ENCODE peak calls at places on chromosomes 7 and 10, in eight cellular contexts. Z, F, O, T, J, E, S and A are unnamed samples.
A peak's percentile ranks its signal among the peaks of the same experiment; 100 is the strongest.

GRCh38 chr10:46285300-46285699 is 1.5 kb upstream of the ANTXRL start:
- DNase-seq in T (peak; percentile 7), O (peak; percentile 18), F (no peak), J (peak; percentile 53), Z (no peak), E (no peak), S (no peak), A (no peak)

GRCh38 chr10:118692911-118693310 is 61.9 kb downstream of the CACUL1 start:
- DNase-seq in T (no peak), J (no peak), S (no peak), Z (no peak), O (no peak), F (no peak), E (no peak), A (no peak)

GRCh38 chr7:1969459-1970284 is 263.1 kb downstream of the MAD1L1 start:
- DNase-seq in J (no peak), S (no peak), F (no peak), O (no peak), E (no peak), T (no peak), Z (peak; percentile 8), A (no peak)

GRCh38 chr7:101602484-101603241 is 26.4 kb downstream of the MYL10 start:
- DNase-seq in Z (peak; percentile 75), F (peak; percentile 59), J (no peak), S (peak; percentile 57), O (peak; percentile 76), E (peak; percentile 72), T (peak; percentile 79), A (no peak)

GRCh38 chr10:102770108-102770482 is 26.3 kb downstream of the WBP1L start:
- DNase-seq in E (no peak), F (no peak), O (no peak), J (no peak), T (no peak), Z (no peak), S (no peak), A (no peak)

GRCh38 chr7:22814261-22815208 is 8.1 kb downstream of the TOMM7 start:
- DNase-seq in F (no peak), S (no peak), Z (no peak), J (no peak), E (peak; percentile 84), O (no peak), T (no peak), A (no peak)

GRCh38 chr10:36462194-36462593 is 663.2 kb upstream of the ANKRD30A start:
- DNase-seq in S (no peak), J (no peak), Z (no peak), T (no peak), O (no peak), F (no peak), E (no peak), A (no peak)

GRCh38 chr10:122639801-122640200 is 59.8 kb downstream of the C10orf120 start:
- DNase-seq in J (no peak), F (no peak), E (no peak), S (no peak), T (peak; percentile 38), O (peak; percentile 16), Z (no peak), A (no peak)

GRCh38 chr7:100867040-100867795 is at the start of gene TRIP6:
- DNase-seq in F (peak; percentile 68), O (peak; percentile 86), T (peak; percentile 96), J (peak; percentile 97), E (no peak), S (peak; percentile 98), Z (peak; percentile 86), A (no peak)

GRCh38 chr7:45182856-45183710 is 25.5 kb downstream of the RAMP3 start:
- DNase-seq in O (peak; percentile 15), J (peak; percentile 65), S (no peak), Z (no peak), F (no peak), T (peak; percentile 60), E (no peak), A (peak; percentile 77)

GRCh38 chr10:14665304-14665703 is 109.4 kb downstream of the FAM107B start:
- DNase-seq in J (no peak), S (no peak), E (no peak), O (no peak), F (no peak), T (no peak), Z (no peak), A (no peak)

GRCh38 chr7:151679073-151679708 is 159.5 kb upstream of the RHEB start:
- DNase-seq in F (no peak), J (no peak), Z (no peak), S (no peak), O (no peak), T (peak; percentile 29), E (no peak), A (no peak)

GRCh38 chr7:55246181-55246580 is 119.0 kb upstream of the LANCL2 start:
- DNase-seq in E (no peak), S (no peak), O (no peak), Z (no peak), J (no peak), F (no peak), T (no peak), A (no peak)

GRCh38 chr7:128053023-128053422 is 21.8 kb upstream of the LRRC4 start:
- DNase-seq in O (no peak), S (no peak), Z (no peak), J (no peak), F (no peak), E (no peak), T (no peak), A (no peak)

GRCh38 chr10:73937333-73938020 is 26.5 kb downstream of the PLAU start:
- DNase-seq in O (no peak), Z (no peak), F (no peak), J (no peak), S (no peak), T (no peak), E (no peak), A (no peak)
- H3K27ac ChIP-seq in O (no peak overlapping the region), Z (no peak overlapping the region), F (no peak overlapping the region), J (peak overlapping the region; percentile 37), S (no peak overlapping the region), T (no peak overlapping the region), E (no peak overlapping the region), A (peak overlapping the region; percentile 63)

GRCh38 chr10:68901106-68901927 is at the start of gene DDX50:
- DNase-seq in Z (peak; percentile 96), F (peak; percentile 96), S (peak; percentile 95), E (peak; percentile 99), T (peak; percentile 99), J (peak; percentile 99), O (peak; percentile 99), A (peak; percentile 97)
- TF ChIP-seq POLR2A in Z (peak; percentile 84), F (peak; percentile 73), S (peak; percentile 65), E (peak; percentile 79), T (peak; percentile 70), J (no peak), O (no peak), A (peak; percentile 29)

GRCh38 chr7:107973861-107974260 is 29.1 kb downstream of the LAMB1 start:
- DNase-seq in O (no peak), T (no peak), Z (no peak), E (no peak), J (no peak), F (no peak), S (no peak), A (no peak)
- H3K36me3 ChIP-seq in O (no peaks in the 10 kb centered on the region), T (peaks cover 13% of the 10 kb centered on the region), Z (peaks cover 4% of the 10 kb centered on the region), E (peaks cover 23% of the 10 kb centered on the region), J (peaks cover 37% of the 10 kb centered on the region), F (peaks cover 5% of the 10 kb centered on the region), S (no peaks in the 10 kb centered on the region), A (no peaks in the 10 kb centered on the region)

DNA sequence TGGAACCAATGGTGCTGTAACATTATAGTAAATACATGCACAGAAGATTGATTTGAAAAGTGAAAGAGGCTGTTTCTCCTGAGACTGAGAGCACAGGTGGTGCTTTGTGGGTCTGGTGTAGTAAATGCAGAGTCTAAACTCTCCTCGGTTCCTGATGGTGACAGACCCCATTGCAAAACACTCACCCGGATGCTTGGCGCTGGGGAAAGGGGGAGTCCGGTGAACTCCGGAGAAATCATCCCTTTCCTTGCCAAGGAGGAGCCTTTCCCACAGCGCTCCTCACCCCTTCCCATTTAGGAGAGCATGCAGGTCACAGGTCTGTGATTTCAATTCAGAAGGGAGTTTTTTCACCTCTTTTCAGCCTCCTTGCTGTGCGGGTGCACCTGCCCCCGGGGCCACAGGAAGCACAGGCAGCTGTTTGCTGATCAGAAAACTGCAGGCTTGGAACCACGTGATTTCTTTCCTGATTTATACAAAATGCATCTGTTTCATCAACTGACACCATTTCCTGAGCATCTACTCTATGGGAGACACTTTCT is 75.6 kb upstream of the LYZL2 start:
- DNase-seq in Z (no peak), T (no peak), O (no peak), F (no peak), J (no peak), S (no peak), E (no peak), A (no peak)
- H3K27ac ChIP-seq in Z (no peak overlapping the region), T (no peak overlapping the region), O (no peak overlapping the region), F (no peak overlapping the region), J (no peak overlapping the region), S (no peak overlapping the region), E (no peak overlapping the region), A (no peak overlapping the region)

GRCh38 chr10:124092270-124093075 is 925 bp downstream of the CHST15 start:
- DNase-seq in J (no peak), T (peak; percentile 87), F (no peak), Z (peak; percentile 84), S (peak; percentile 74), O (peak; percentile 75), E (no peak), A (no peak)
- TF ChIP-seq POLR2A in J (no peak), T (no peak), F (peak; percentile 26), Z (no peak), S (peak; percentile 8), O (no peak), E (no peak), A (no peak)

GRCh38 chr7:87899258-87899657 is 23.0 kb downstream of the DBF4 start:
- DNase-seq in T (no peak), Z (no peak), F (no peak), J (no peak), O (no peak), S (no peak), E (no peak), A (no peak)
- H3K36me3 ChIP-seq in T (no peaks in the 10 kb centered on the region), Z (no peaks in the 10 kb centered on the region), F (peaks cover 48% of the 10 kb centered on the region), J (peaks cover 21% of the 10 kb centered on the region), O (peaks cover 2% of the 10 kb centered on the region), S (no peaks in the 10 kb centered on the region), E (peaks cover 3% of the 10 kb centered on the region), A (peaks cover 13% of the 10 kb centered on the region)

DNA sequence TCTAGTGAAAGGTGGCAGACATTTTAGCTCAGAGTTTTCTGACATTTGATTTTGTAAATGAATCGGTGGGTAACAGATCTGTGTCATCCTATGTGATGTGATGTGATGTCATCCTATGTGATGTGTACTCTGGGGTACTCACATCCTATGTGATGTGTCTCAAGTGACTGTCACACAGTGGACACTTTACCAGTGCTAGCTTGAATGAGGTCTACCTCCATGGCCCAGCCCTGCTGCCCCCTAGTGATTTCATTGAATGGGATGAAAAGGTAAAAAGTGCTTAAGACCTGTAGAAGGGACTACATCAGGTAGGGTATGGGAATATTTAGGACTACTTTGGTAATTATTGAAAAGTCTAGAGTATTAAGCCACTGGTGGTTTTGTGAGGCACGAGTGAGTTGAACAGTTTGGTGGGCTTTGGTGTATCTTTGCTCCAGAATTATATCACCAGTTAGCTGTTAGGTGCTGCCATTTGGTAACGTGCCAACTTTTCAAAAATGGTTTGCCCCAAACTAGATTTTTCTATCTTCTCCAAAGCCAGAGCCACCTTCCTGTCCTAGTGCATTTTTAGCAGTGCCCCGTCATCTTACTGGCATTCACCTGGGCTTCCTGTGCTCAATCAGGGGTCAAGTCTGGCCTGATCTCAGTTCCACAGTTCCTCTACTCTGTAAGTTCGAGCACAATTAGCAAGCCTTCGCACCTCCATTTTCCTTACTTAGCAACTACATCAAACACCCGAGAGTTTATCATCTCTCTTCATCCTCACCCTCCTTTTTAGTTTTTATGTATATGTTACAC is 9.7 kb downstream of the EIF4H start:
- DNase-seq in F (no peak), S (no peak), E (peak; percentile 54), J (no peak), O (no peak), T (no peak), Z (no peak), A (no peak)
- H3K27ac ChIP-seq in F (peak overlapping the region; percentile 9), S (no peak overlapping the region), E (no peak overlapping the region), J (no peak overlapping the region), O (no peak overlapping the region), T (no peak overlapping the region), Z (no peak overlapping the region), A (no peak overlapping the region)